ENCODE peak calls at places on chromosomes 11 and 22, in five cellular contexts. Q, P, F, Z and K are unnamed samples.

GRCh38 chr11:126318642-126319373 is 14.9 kb downstream of the DCPS start:
- DNase-seq in P (no peak), F (no peak), Z (no peak), Q (no peak), K (no peak)

GRCh38 chr11:75328426-75329277 is 22.8 kb downstream of the ARRB1 start:
- DNase-seq in Q (peak; percentile 77), Z (peak; percentile 72), P (peak; percentile 53), F (peak; percentile 89), K (peak; percentile 49)

GRCh38 chr22:29163808-29164207 is 41.9 kb upstream of the EMID1 start:
- DNase-seq in Z (no peak), F (no peak), P (no peak), Q (no peak), K (no peak)

GRCh38 chr22:30892286-30892685 is 76.3 kb downstream of the MORC2 start:
- DNase-seq in Q (no peak), Z (no peak), P (no peak), F (peak; percentile 67), K (no peak)

GRCh38 chr11:96278039-96278897 is 64.7 kb downstream of the MAML2 start:
- DNase-seq in P (no peak), F (no peak), Q (no peak), Z (no peak), K (no peak)

GRCh38 chr11:68216171-68216938 is 3.3 kb upstream of the KMT5B start:
- DNase-seq in P (no peak), Q (peak; percentile 75), F (peak; percentile 74), Z (no peak), K (no peak)

GRCh38 chr11:1749787-1750351 is 526 bp downstream of the IFITM10 start:
- DNase-seq in Q (no peak), F (no peak), Z (no peak), P (no peak), K (no peak)

GRCh38 chr11:129323896-129324522 is 51.6 kb upstream of the BARX2 start:
- DNase-seq in Q (peak; percentile 72), Z (no peak), F (no peak), P (peak; percentile 17), K (no peak)

GRCh38 chr22:37741312-37741795 is 44.5 kb downstream of the TRIOBP start:
- DNase-seq in P (peak; percentile 86), F (peak; percentile 93), Z (no peak), Q (peak; percentile 77), K (no peak)

GRCh38 chr22:43293661-43294392 is 49.3 kb downstream of the SCUBE1 start:
- DNase-seq in F (peak; percentile 91), P (peak; percentile 79), Z (no peak), Q (no peak), K (no peak)

GRCh38 chr11:87224486-87224885 is 186.8 kb downstream of the TMEM135 start:
- DNase-seq in Z (no peak), Q (no peak), F (no peak), P (no peak), K (no peak)

GRCh38 chr22:48368975-48369525 is 1458.6 kb downstream of the BRD1 start:
- DNase-seq in P (no peak), Q (no peak), Z (no peak), F (no peak), K (no peak)
- H3K9me3 ChIP-seq in P (no peaks in the 10 kb centered on the region), Q (no peaks in the 10 kb centered on the region), Z (no peaks in the 10 kb centered on the region), F (no peaks in the 10 kb centered on the region), K (no peaks in the 10 kb centered on the region)

GRCh38 chr11:69249641-69250502 is 44.1 kb upstream of the MYEOV start:
- DNase-seq in F (peak; percentile 78), Z (no peak), P (no peak), Q (no peak), K (no peak)

GRCh38 chr11:69249086-69249640 is 44.8 kb upstream of the MYEOV start:
- DNase-seq in P (no peak), F (peak; percentile 35), Q (no peak), Z (no peak), K (no peak)

GRCh38 chr11:69252494-69252845 is 41.5 kb upstream of the MYEOV start:
- DNase-seq in P (no peak), F (no peak), Q (no peak), Z (no peak), K (no peak)

GRCh38 chr11:69251639-69252493 is 42.1 kb upstream of the MYEOV start:
- DNase-seq in Q (peak; percentile 91), Z (no peak), P (no peak), F (no peak), K (no peak)

DNA sequence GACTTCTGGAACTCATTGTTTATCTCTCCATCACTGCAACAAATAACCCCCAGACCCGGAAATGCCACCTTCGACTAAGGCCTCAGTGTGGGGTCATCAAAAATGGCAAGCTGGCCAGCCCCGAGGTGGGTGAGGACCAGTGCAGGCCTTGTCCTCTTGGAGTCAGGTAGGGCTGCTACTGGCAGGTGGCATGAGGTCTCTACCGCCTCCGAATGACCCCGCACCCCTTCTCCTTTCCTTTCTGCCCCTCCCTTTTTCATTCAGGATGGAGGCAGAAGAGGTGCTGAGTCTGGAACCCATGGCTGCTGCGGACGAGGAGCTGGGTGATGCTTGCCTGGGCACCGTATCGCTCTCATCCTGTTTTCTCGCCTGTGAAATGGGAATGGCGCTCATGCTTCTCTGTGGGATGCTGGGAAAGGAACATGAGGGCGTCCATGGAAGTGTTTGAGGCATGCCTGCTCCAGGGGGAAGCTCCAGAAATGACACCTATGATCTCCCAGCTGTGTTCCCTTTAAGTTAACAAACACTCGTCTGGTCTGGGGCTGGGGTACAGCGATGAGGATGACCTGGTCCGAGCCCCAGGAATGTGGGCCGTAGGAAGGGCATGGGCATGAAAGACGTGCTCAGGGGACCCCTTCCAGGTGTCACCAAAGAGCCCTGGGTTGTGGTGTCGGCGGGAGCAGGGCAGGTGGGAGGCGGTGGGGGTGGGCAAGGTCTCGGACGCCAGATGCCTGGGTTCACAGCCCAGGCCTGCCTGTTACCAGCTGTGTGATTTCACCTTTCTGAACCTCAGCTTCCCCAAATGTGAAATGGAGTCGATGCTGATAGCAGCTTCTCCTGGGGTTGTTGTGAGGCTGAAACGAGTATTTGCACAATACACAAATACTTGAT is 43.2 kb upstream of the MYEOV start:
- DNase-seq in Z (no peak), Q (no peak), F (peak; percentile 77), P (no peak), K (no peak)
- H3K27me3 ChIP-seq in Z (no peaks in the 10 kb centered on the region), Q (no peaks in the 10 kb centered on the region), F (no peaks in the 10 kb centered on the region), P (no peaks in the 10 kb centered on the region), K (no peaks in the 10 kb centered on the region)

GRCh38 chr11:101022256-101022655 is 107.4 kb downstream of the PGR start:
- DNase-seq in F (no peak), P (no peak), Q (no peak), Z (no peak), K (no peak)
- H3K9me3 ChIP-seq in F (no peaks in the 10 kb centered on the region), P (no peaks in the 10 kb centered on the region), Q (no peaks in the 10 kb centered on the region), Z (no peaks in the 10 kb centered on the region), K (no peaks in the 10 kb centered on the region)

GRCh38 chr11:124756033-124756752 is 4.1 kb upstream of the VSIG2 start:
- DNase-seq in Q (no peak), P (no peak), F (no peak), Z (no peak), K (no peak)
- H3K27me3 ChIP-seq in Q (no peaks in the 10 kb centered on the region), P (no peaks in the 10 kb centered on the region), F (peaks cover 71% of the 10 kb centered on the region), Z (peaks cover 36% of the 10 kb centered on the region), K (peaks cover 26% of the 10 kb centered on the region)